ENCODE peak calls at places on chromosome 1, in six cellular contexts. R is progenitor cell of endocrine pancreas, M is ELR, P is right atrium auricular region, N is astrocyte, H is AG08395. Y is an unnamed sample.

GRCh38 chr1:228768345-228768717 is 33.1 kb downstream of the RHOU start:
- DNase-seq in N (no peak), M (no peak), H (no peak), P (no peak), R (no peak), Y (no peak)

GRCh38 chr1:179226749-179227148 is 2.7 kb downstream of the ABL2 start:
- DNase-seq in N (no peak), R (no peak), P (no peak), H (no peak), M (no peak), Y (no peak)

GRCh38 chr1:163083690-163084089 is 14.5 kb downstream of the RGS4 start:
- DNase-seq in P (no peak), M (peak), N (peak), H (peak), R (no peak), Y (no peak)

GRCh38 chr1:157000686-157001085 is 44.9 kb downstream of the ARHGEF11 start:
- DNase-seq in N (peak), H (no peak), P (no peak), M (peak), R (no peak), Y (no peak)

GRCh38 chr1:91751281-91751680 is 134.7 kb downstream of the TGFBR3 start:
- DNase-seq in H (peak), P (no peak), R (no peak), M (no peak), N (peak), Y (no peak)

GRCh38 chr1:154427173-154428139 is 22.3 kb downstream of the IL6R start:
- DNase-seq in M (no peak), N (peak), H (peak), P (peak), R (no peak), Y (peak)

GRCh38 chr1:167819849-167820683 is 93.9 kb downstream of the ADCY10 start:
- DNase-seq in H (peak), N (peak), P (peak), M (peak), R (peak), Y (peak)

GRCh38 chr1:81225769-81226602 is 574.7 kb upstream of the ADGRL2 start:
- DNase-seq in P (no peak), H (no peak), M (no peak), N (no peak), R (no peak), Y (no peak)

GRCh38 chr1:94708299-94708685 is 111.9 kb upstream of the SLC44A3 start:
- DNase-seq in N (no peak), R (no peak), H (no peak), M (no peak), P (no peak), Y (no peak)